ENCODE peak calls at places on chromosomes 5 and 9, in four cellular contexts. One of them, this sample, is unnamed. For H3K27me3, the result is how much of the 10 kb centered on the place peaks cover.

GRCh38 chr5:39009280-39009679 is 64.9 kb downstream of the RICTOR start:
- DNase-seq in fibroblast of lung: no peak
- DNase-seq in GM23248: no peak
- DNase-seq in neural progenitor cell: no peak
- DNase-seq in this sample: no peak

GRCh38 chr5:177083351-177083750 is 3.4 kb upstream of the FGFR4 start:
- DNase-seq in fibroblast of lung: no peak
- DNase-seq in GM23248: no peak
- DNase-seq in neural progenitor cell: no peak
- DNase-seq in this sample: no peak

GRCh38 chr5:39466804-39467203 is 42.0 kb upstream of the DAB2 start:
- DNase-seq in fibroblast of lung: no peak
- DNase-seq in GM23248: no peak
- DNase-seq in neural progenitor cell: no peak
- DNase-seq in this sample: no peak

GRCh38 chr5:96259211-96259772 is 173.8 kb downstream of the PCSK1 start:
- DNase-seq in fibroblast of lung: peak
- DNase-seq in GM23248: peak
- DNase-seq in neural progenitor cell: no peak
- DNase-seq in this sample: peak

GRCh38 chr9:69132391-69132790 is 41.7 kb upstream of the TJP2 start:
- DNase-seq in fibroblast of lung: no peak
- DNase-seq in GM23248: no peak
- DNase-seq in neural progenitor cell: no peak
- DNase-seq in this sample: no peak

GRCh38 chr5:2658421-2658820 is 93.1 kb downstream of the IRX2 start:
- DNase-seq in fibroblast of lung: peak
- DNase-seq in GM23248: peak
- DNase-seq in neural progenitor cell: no peak
- DNase-seq in this sample: no peak

GRCh38 chr5:132466453-132467291 is 23.9 kb downstream of the IRF1 start:
- DNase-seq in fibroblast of lung: peak
- DNase-seq in GM23248: no peak
- DNase-seq in neural progenitor cell: no peak
- DNase-seq in this sample: peak

GRCh38 chr5:31531543-31531887 is 378 bp downstream of the DROSHA start:
- DNase-seq in fibroblast of lung: peak
- DNase-seq in GM23248: peak
- DNase-seq in neural progenitor cell: peak
- DNase-seq in this sample: no peak

GRCh38 chr9:81849631-81850259 is 78.5 kb upstream of the SPATA31D4 start:
- DNase-seq in fibroblast of lung: peak
- DNase-seq in GM23248: no peak
- DNase-seq in neural progenitor cell: no peak
- DNase-seq in this sample: peak

GRCh38 chr9:123061216-123061615 is 27.7 kb downstream of the GPR21 start:
- DNase-seq in fibroblast of lung: no peak
- DNase-seq in GM23248: no peak
- DNase-seq in neural progenitor cell: no peak
- DNase-seq in this sample: no peak

GRCh38 chr9:87479801-87480201 is 17.9 kb upstream of the DAPK1 start:
- DNase-seq in fibroblast of lung: peak
- DNase-seq in GM23248: no peak
- DNase-seq in neural progenitor cell: no peak
- DNase-seq in this sample: no peak

GRCh38 chr5:65871182-65871581 is 55.2 kb upstream of the ERBIN start:
- DNase-seq in fibroblast of lung: peak
- DNase-seq in GM23248: peak
- DNase-seq in neural progenitor cell: no peak
- DNase-seq in this sample: peak

GRCh38 chr5:60843693-60844428 is at the start of gene ELOVL7:
- DNase-seq in fibroblast of lung: peak
- DNase-seq in GM23248: peak
- DNase-seq in neural progenitor cell: peak
- DNase-seq in this sample: peak

GRCh38 chr5:36590513-36591286 is 15.7 kb upstream of the SLC1A3 start:
- DNase-seq in fibroblast of lung: no peak
- DNase-seq in GM23248: no peak
- DNase-seq in neural progenitor cell: peak
- DNase-seq in this sample: no peak

GRCh38 chr9:121498150-121498486 is 1.5 kb downstream of the GGTA1 start:
- DNase-seq in fibroblast of lung: peak
- DNase-seq in GM23248: peak
- DNase-seq in neural progenitor cell: peak
- DNase-seq in this sample: peak

GRCh38 chr5:67335391-67335790 is 138.8 kb upstream of the CD180 start:
- DNase-seq in fibroblast of lung: no peak
- DNase-seq in GM23248: no peak
- DNase-seq in neural progenitor cell: no peak
- DNase-seq in this sample: no peak

GRCh38 chr5:155726267-155726666 is 600.7 kb upstream of the SGCD start:
- DNase-seq in fibroblast of lung: peak
- DNase-seq in GM23248: peak
- DNase-seq in neural progenitor cell: peak
- DNase-seq in this sample: no peak

GRCh38 chr5:134512661-134512999 is 12.8 kb upstream of the JADE2 start:
- DNase-seq in fibroblast of lung: no peak
- DNase-seq in GM23248: no peak
- DNase-seq in neural progenitor cell: no peak
- DNase-seq in this sample: no peak

GRCh38 chr5:14036947-14037346 is 92.5 kb upstream of the DNAH5 start:
- DNase-seq in fibroblast of lung: peak
- DNase-seq in GM23248: peak
- DNase-seq in neural progenitor cell: no peak
- DNase-seq in this sample: no peak

GRCh38 chr9:114046237-114046755 is 31.8 kb downstream of the AMBP start:
- DNase-seq in fibroblast of lung: no peak
- DNase-seq in GM23248: no peak
- DNase-seq in neural progenitor cell: no peak
- DNase-seq in this sample: no peak

GRCh38 chr9:97548819-97549540 is 47.5 kb downstream of the TMOD1 start:
- DNase-seq in fibroblast of lung: no peak
- DNase-seq in GM23248: no peak
- DNase-seq in neural progenitor cell: no peak
- DNase-seq in this sample: no peak

GRCh38 chr5:167339205-167339604 is 952.2 kb upstream of the WWC1 start:
- DNase-seq in fibroblast of lung: peak
- DNase-seq in GM23248: no peak
- DNase-seq in neural progenitor cell: no peak
- DNase-seq in this sample: no peak

GRCh38 chr5:149301744-149302380 is 30.2 kb downstream of the AFAP1L1 start:
- DNase-seq in fibroblast of lung: peak
- DNase-seq in GM23248: peak
- DNase-seq in neural progenitor cell: no peak
- DNase-seq in this sample: no peak

GRCh38 chr9:75001719-75002421 is 26.2 kb downstream of the CARNMT1 start:
- DNase-seq in fibroblast of lung: peak
- DNase-seq in GM23248: peak
- DNase-seq in neural progenitor cell: peak
- DNase-seq in this sample: peak

GRCh38 chr5:111135946-111136345 is 43.8 kb downstream of the WDR36 start:
- DNase-seq in fibroblast of lung: peak
- DNase-seq in GM23248: peak
- DNase-seq in neural progenitor cell: no peak
- DNase-seq in this sample: no peak

GRCh38 chr5:67447732-67448131 is 251.1 kb upstream of the CD180 start:
- DNase-seq in fibroblast of lung: no peak
- DNase-seq in GM23248: no peak
- DNase-seq in neural progenitor cell: no peak
- DNase-seq in this sample: no peak

GRCh38 chr5:164861610-164862009 is 1356.2 kb downstream of the MAT2B start:
- DNase-seq in fibroblast of lung: no peak
- DNase-seq in GM23248: no peak
- DNase-seq in neural progenitor cell: no peak
- DNase-seq in this sample: no peak

GRCh38 chr9:97980479-97980803 is 2.7 kb upstream of the ANP32B start:
- DNase-seq in fibroblast of lung: no peak
- DNase-seq in GM23248: peak
- DNase-seq in neural progenitor cell: no peak
- DNase-seq in this sample: no peak

GRCh38 chr5:83767409-83767992 is 46.8 kb upstream of the HAPLN1 start:
- DNase-seq in fibroblast of lung: peak
- DNase-seq in GM23248: no peak
- DNase-seq in neural progenitor cell: no peak
- DNase-seq in this sample: no peak

GRCh38 chr9:85876628-85877027 is 64.3 kb upstream of the NAA35 start:
- DNase-seq in fibroblast of lung: no peak
- DNase-seq in GM23248: no peak
- DNase-seq in neural progenitor cell: no peak
- DNase-seq in this sample: no peak

GRCh38 chr5:88680253-88681132 is 202.5 kb downstream of the MEF2C start:
- DNase-seq in fibroblast of lung: peak
- DNase-seq in GM23248: peak
- DNase-seq in neural progenitor cell: peak
- DNase-seq in this sample: peak
- TF ChIP-seq EZH2 in fibroblast of lung: peak
- TF ChIP-seq EZH2 in GM23248: no peak
- TF ChIP-seq EZH2 in neural progenitor cell: peak
- TF ChIP-seq EZH2 in this sample: no peak

GRCh38 chr9:70861376-70861775 is 260.0 kb downstream of the TRPM3 start:
- DNase-seq in fibroblast of lung: no peak
- DNase-seq in GM23248: no peak
- DNase-seq in neural progenitor cell: no peak
- DNase-seq in this sample: no peak
- H3K27me3 ChIP-seq in fibroblast of lung: under half
- H3K27me3 ChIP-seq in GM23248: under half
- H3K27me3 ChIP-seq in neural progenitor cell: under half
- H3K27me3 ChIP-seq in this sample: under half

GRCh38 chr5:171317225-171317624 is 8.2 kb downstream of the TLX3 start:
- DNase-seq in fibroblast of lung: no peak
- DNase-seq in GM23248: no peak
- DNase-seq in neural progenitor cell: peak
- DNase-seq in this sample: no peak
- TF ChIP-seq EZH2 in fibroblast of lung: peak
- TF ChIP-seq EZH2 in GM23248: no peak
- TF ChIP-seq EZH2 in neural progenitor cell: no peak
- TF ChIP-seq EZH2 in this sample: no peak

DNA sequence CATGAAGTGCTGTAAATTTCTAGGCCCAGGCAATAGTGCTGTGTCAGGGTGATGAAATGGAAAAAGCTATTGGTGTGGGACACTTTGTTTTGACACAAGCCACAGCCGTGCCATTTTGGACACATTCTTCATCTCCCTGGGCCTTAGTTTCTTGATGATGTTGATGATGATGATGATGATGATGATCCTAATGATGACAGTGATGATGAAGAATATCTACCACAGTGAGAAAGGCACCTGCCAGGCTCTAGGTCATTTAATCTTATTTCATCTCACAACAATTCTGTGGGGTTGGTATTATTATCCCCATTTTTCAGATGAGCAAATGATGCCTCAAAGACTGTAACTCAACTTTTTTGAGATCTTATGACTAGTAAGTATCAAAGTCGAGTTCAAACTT is 102.2 kb upstream of the STC2 start:
- DNase-seq in fibroblast of lung: no peak
- DNase-seq in GM23248: no peak
- DNase-seq in neural progenitor cell: no peak
- DNase-seq in this sample: no peak
- H3K27me3 ChIP-seq in fibroblast of lung: under half
- H3K27me3 ChIP-seq in GM23248: under half
- H3K27me3 ChIP-seq in neural progenitor cell: under half
- H3K27me3 ChIP-seq in this sample: under half

GRCh38 chr9:34549407-34549732 is 26.6 kb upstream of the ENHO start:
- DNase-seq in fibroblast of lung: no peak
- DNase-seq in GM23248: no peak
- DNase-seq in neural progenitor cell: no peak
- DNase-seq in this sample: no peak

GRCh38 chr9:34550016-34550680 is 27.4 kb upstream of the ENHO start:
- DNase-seq in fibroblast of lung: no peak
- DNase-seq in GM23248: no peak
- DNase-seq in neural progenitor cell: no peak
- DNase-seq in this sample: no peak

GRCh38 chr9:34546834-34547827 is 24.3 kb upstream of the ENHO start:
- DNase-seq in fibroblast of lung: peak
- DNase-seq in GM23248: peak
- DNase-seq in neural progenitor cell: peak
- DNase-seq in this sample: peak

GRCh38 chr9:34546102-34546833 is 23.5 kb upstream of the ENHO start:
- DNase-seq in fibroblast of lung: no peak
- DNase-seq in GM23248: no peak
- DNase-seq in neural progenitor cell: no peak
- DNase-seq in this sample: no peak

GRCh38 chr9:34547960-34548603 is 25.3 kb upstream of the ENHO start:
- DNase-seq in fibroblast of lung: peak
- DNase-seq in GM23248: peak
- DNase-seq in neural progenitor cell: peak
- DNase-seq in this sample: no peak
- TF ChIP-seq EZH2 in fibroblast of lung: no peak
- TF ChIP-seq EZH2 in GM23248: no peak
- TF ChIP-seq EZH2 in neural progenitor cell: no peak
- TF ChIP-seq EZH2 in this sample: no peak

DNA sequence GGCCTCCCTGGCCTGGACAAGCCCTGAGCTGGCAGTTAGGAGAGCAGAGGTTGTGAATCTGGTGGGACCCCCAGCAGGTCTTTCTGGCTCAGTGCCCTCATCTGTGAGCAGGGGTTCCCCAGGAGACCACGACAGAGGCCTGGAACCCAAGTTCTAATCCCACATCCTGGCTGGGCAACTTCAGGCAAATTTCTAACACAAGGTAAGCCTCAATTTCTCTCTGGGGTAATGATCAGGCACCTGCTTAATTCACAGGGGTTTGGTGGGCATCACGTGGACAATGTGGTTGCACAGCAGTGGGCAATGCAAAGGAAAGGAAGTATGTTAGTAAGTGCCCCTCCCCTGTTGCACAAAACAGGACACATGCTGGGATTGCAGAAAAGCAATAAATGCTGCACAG is 1.9 kb upstream of the KCNIP1 start:
- DNase-seq in fibroblast of lung: no peak
- DNase-seq in GM23248: no peak
- DNase-seq in neural progenitor cell: no peak
- DNase-seq in this sample: no peak
- H3K27me3 ChIP-seq in fibroblast of lung: under half
- H3K27me3 ChIP-seq in GM23248: half or more
- H3K27me3 ChIP-seq in neural progenitor cell: under half
- H3K27me3 ChIP-seq in this sample: under half

GRCh38 chr5:71645030-71645429 is 57.9 kb downstream of the MCCC2 start:
- DNase-seq in fibroblast of lung: no peak
- DNase-seq in GM23248: no peak
- DNase-seq in neural progenitor cell: no peak
- DNase-seq in this sample: no peak
- TF ChIP-seq EZH2 in fibroblast of lung: no peak
- TF ChIP-seq EZH2 in GM23248: no peak
- TF ChIP-seq EZH2 in neural progenitor cell: no peak
- TF ChIP-seq EZH2 in this sample: no peak